ENCODE peak calls at places on chromosomes 13 and 19, in ten cellular contexts. X is ovary, I is heart left ventricle, P is HCT116, M is IMR-90, W is breast epithelium, T is body of pancreas, V is sigmoid colon, B is tibial nerve, L is right lobe of liver. U is an unnamed sample.

GRCh38 chr13:94712287-94712811 is at the start of gene SOX21:
- DNase-seq in X (no peak), I (no peak), P (no peak), M (no peak), W (no peak), T (no peak), V (no peak), B (no peak), L (no peak), U (no peak)

GRCh38 chr13:113411216-113412023 is 41.9 kb downstream of the ADPRHL1 start:
- DNase-seq in X (no peak), I (peak), P (peak), M (peak), W (no peak), T (peak), V (peak), B (peak), L (no peak), U (peak)

GRCh38 chr19:49224856-49225255 is 67.3 kb downstream of the TRPM4 start:
- DNase-seq in X (no peak), I (peak), P (peak), M (peak), W (no peak), T (peak), V (no peak), B (no peak), L (peak), U (no peak)

GRCh38 chr19:44955500-44956439 is 590 bp downstream of the CLPTM1 start:
- DNase-seq in X (no peak), I (no peak), P (no peak), M (no peak), W (no peak), T (no peak), V (no peak), B (no peak), L (no peak), U (no peak)

GRCh38 chr19:38142176-38143035 is 81.6 kb downstream of the DPF1 start:
- DNase-seq in X (peak), I (peak), P (no peak), M (peak), W (no peak), T (peak), V (no peak), B (peak), L (no peak), U (no peak)

GRCh38 chr13:36124236-36124822 is 6.9 kb downstream of the DCLK1 start:
- DNase-seq in X (peak), I (no peak), P (no peak), M (peak), W (no peak), T (peak), V (no peak), B (peak), L (no peak), U (no peak)

GRCh38 chr19:5046339-5047039 is 77.6 kb downstream of the KDM4B start:
- DNase-seq in X (no peak), I (no peak), P (no peak), M (peak), W (peak), T (peak), V (no peak), B (no peak), L (no peak), U (peak)

GRCh38 chr19:14089412-14089661 is 1.2 kb downstream of the SAMD1 start:
- DNase-seq in X (no peak), I (no peak), P (no peak), M (no peak), W (no peak), T (no peak), V (no peak), B (peak), L (no peak), U (no peak)

GRCh38 chr13:44188257-44188656 is 185.4 kb upstream of the SERP2 start:
- DNase-seq in X (no peak), I (no peak), P (peak), M (peak), W (no peak), T (no peak), V (no peak), B (no peak), L (no peak), U (no peak)

GRCh38 chr19:7619671-7620441 is 9.5 kb downstream of the XAB2 start:
- DNase-seq in X (no peak), I (no peak), P (no peak), M (no peak), W (peak), T (peak), V (no peak), B (no peak), L (no peak), U (no peak)

GRCh38 chr13:94028234-94029145 is 451.0 kb downstream of the DCT start:
- DNase-seq in X (no peak), I (no peak), P (no peak), M (no peak), W (no peak), T (no peak), V (no peak), B (no peak), L (no peak), U (no peak)

GRCh38 chr19:38151242-38151641 is 72.8 kb downstream of the DPF1 start:
- DNase-seq in X (no peak), I (no peak), P (no peak), M (no peak), W (no peak), T (no peak), V (no peak), B (no peak), L (no peak), U (no peak)

GRCh38 chr13:76157926-76158325 is 521.8 kb downstream of the LMO7 start:
- DNase-seq in X (no peak), I (no peak), P (no peak), M (no peak), W (no peak), T (no peak), V (no peak), B (no peak), L (no peak), U (no peak)

GRCh38 chr13:76164290-76164689 is 528.2 kb downstream of the LMO7 start:
- DNase-seq in X (no peak), I (no peak), P (no peak), M (no peak), W (no peak), T (peak), V (no peak), B (no peak), L (no peak), U (no peak)

GRCh38 chr13:76161143-76161542 is 525.0 kb downstream of the LMO7 start:
- DNase-seq in X (no peak), I (no peak), P (no peak), M (peak), W (no peak), T (peak), V (no peak), B (no peak), L (no peak), U (no peak)
- H3K4me3 ChIP-seq in X (no peak), I (no peak), P (no peak), M (no peak), W (no peak), T (no peak), V (no peak), B (no peak), L (no peak), U (no peak)

DNA sequence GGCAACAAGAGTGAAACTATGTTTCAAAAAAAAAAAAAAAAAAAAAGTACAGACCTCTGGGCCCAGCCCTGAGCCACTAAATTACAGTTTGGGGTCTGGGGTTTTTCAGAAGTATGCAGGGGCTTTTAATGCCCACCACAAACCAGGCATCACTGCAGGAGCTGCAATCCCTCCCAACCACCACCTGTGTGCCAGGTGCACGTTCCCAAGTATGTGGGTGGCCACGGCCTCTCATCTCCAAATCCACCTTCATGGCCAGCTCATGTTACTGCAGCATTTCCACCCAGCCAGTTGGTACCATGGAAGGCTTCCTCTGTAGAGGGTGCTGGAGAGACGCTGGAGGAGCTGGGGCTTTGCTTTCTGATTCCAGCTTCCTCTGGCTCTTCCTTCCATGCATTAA is 26.5 kb downstream of the CEP89 start:
- DNase-seq in X (no peak), I (no peak), P (no peak), M (no peak), W (no peak), T (no peak), V (no peak), B (no peak), L (no peak), U (no peak)
- H3K27ac ChIP-seq in X (no peak), I (no peak), P (no peak), M (no peak), W (no peak), T (no peak), V (no peak), B (no peak), L (no peak), U (no peak)

GRCh38 chr19:47608908-47609879 is at the start of gene BICRA:
- DNase-seq in X (peak), I (peak), P (no peak), M (peak), W (peak), T (peak), V (peak), B (peak), L (peak), U (peak)
- TF ChIP-seq POLR2A in X (no peak), I (no peak), P (no peak), M (no peak), W (peak), T (no peak), V (peak), B (no peak), L (no peak), U (no peak)

GRCh38 chr19:42229855-42230331 is 9.8 kb downstream of the ZNF526 start:
- DNase-seq in X (no peak), I (no peak), P (no peak), M (peak), W (no peak), T (no peak), V (no peak), B (no peak), L (no peak), U (no peak)
- H3K4me3 ChIP-seq in X (no peak), I (no peak), P (no peak), M (no peak), W (no peak), T (no peak), V (no peak), B (no peak), L (no peak), U (no peak)

DNA sequence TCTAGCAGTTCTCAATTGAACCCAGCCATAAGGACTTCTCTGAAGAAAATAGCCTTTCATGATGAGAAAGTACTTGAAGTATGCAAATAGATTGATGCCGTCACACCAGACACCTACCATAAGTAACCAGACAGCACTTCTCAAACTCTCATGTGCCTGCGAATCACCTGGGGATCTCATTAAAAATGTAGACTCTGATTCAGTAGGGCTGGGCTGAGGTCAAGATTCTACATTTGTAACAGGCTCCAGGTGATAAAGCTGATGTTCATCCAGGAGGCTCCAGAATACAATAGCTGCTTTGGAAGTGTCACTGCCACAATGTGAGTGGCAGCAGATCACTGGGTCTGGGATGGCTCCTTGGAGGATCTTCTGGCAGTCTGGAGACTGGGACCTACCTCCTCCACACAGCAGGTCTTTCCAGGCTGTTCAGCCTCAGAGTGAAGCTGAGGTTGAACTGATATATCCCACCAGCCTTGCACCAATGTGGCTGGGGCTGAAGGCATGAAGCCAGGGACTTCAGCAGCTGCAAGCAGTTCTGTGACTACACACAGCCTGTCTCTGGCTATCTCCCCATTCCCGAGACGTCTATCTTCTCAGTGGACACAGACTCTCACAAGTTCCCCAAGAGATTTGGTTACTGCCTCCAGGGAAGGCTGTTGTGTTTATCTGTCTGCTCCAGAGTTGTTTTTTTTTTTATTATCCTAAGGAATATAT is 9.1 kb downstream of the MBNL2 start:
- DNase-seq in X (no peak), I (peak), P (no peak), M (no peak), W (no peak), T (no peak), V (no peak), B (no peak), L (no peak), U (no peak)
- H3K27ac ChIP-seq in X (no peak), I (peak), P (no peak), M (peak), W (peak), T (no peak), V (peak), B (no peak), L (no peak), U (no peak)